ENCODE peak calls at places on chromosomes 16 and 17, in five cellular contexts. F is H9, M is trophoblast cell, J is neuronal stem cell, G is IMR-90. X is an unnamed sample.

GRCh38 chr17:4939554-4939803 is 367 bp downstream of the SLC25A11 start:
- DNase-seq in F (no peak), M (peak), J (no peak), G (no peak), X (no peak)

GRCh38 chr17:32426894-32427293 is 17.4 kb upstream of the PSMD11 start:
- DNase-seq in F (no peak), M (no peak), J (no peak), G (no peak), X (no peak)

GRCh38 chr16:16086653-16087446 is 136.4 kb downstream of the ABCC6 start:
- DNase-seq in F (no peak), M (no peak), J (no peak), G (no peak), X (no peak)

GRCh38 chr17:20986767-20987510 is 55.9 kb downstream of the USP22 start:
- DNase-seq in F (peak), M (no peak), J (no peak), G (no peak), X (no peak)

GRCh38 chr16:68470461-68471150 is 22.3 kb upstream of the SMPD3 start:
- DNase-seq in F (no peak), M (peak), J (no peak), G (no peak), X (no peak)

GRCh38 chr16:21190599-21190998 is 20.8 kb downstream of the ZP2 start:
- DNase-seq in F (no peak), M (no peak), J (no peak), G (peak), X (no peak)

GRCh38 chr17:63652106-63652505 is 29.9 kb downstream of the MAP3K3 start:
- DNase-seq in F (no peak), M (no peak), J (no peak), G (no peak), X (no peak)

GRCh38 chr16:89043636-89044393 is 49.8 kb upstream of the ACSF3 start:
- DNase-seq in F (no peak), M (no peak), J (no peak), G (no peak), X (no peak)

GRCh38 chr16:72590179-72590937 is 418.4 kb upstream of the PMFBP1 start:
- DNase-seq in F (no peak), M (peak), J (no peak), G (peak), X (no peak)

GRCh38 chr16:81456523-81457325 is 12.1 kb downstream of the CMIP start:
- DNase-seq in F (no peak), M (no peak), J (no peak), G (no peak), X (no peak)

GRCh38 chr17:38403491-38403890 is 24.8 kb upstream of the ARHGAP23 start:
- DNase-seq in F (peak), M (no peak), J (no peak), G (peak), X (peak)

GRCh38 chr17:64498308-64499203 is 1.7 kb upstream of the POLG2 start:
- DNase-seq in F (no peak), M (peak), J (no peak), G (no peak), X (no peak)

GRCh38 chr17:76714822-76715461 is 4.2 kb upstream of the MXRA7 start:
- DNase-seq in F (peak), M (peak), J (no peak), G (peak), X (peak)

GRCh38 chr17:8643855-8644506 is 13.5 kb upstream of the MYH10 start:
- DNase-seq in F (peak), M (peak), J (no peak), G (no peak), X (peak)

GRCh38 chr17:59328534-59329095 is 2.8 kb upstream of the YPEL2 start:
- DNase-seq in F (no peak), M (no peak), J (no peak), G (no peak), X (no peak)

GRCh38 chr17:12021604-12022003 is 927 bp downstream of the MAP2K4 start:
- DNase-seq in F (no peak), M (no peak), J (no peak), G (no peak), X (no peak)

GRCh38 chr16:72952404-72953301 is 95.3 kb downstream of the ZFHX3 start:
- DNase-seq in F (no peak), M (peak), J (no peak), G (peak), X (no peak)

GRCh38 chr17:42798383-42799380 is at the start of the genes CNTD1 and COA3:
- DNase-seq in F (peak), M (peak), J (peak), G (peak), X (peak)

GRCh38 chr16:84617068-84617630 is 729 bp downstream of the COTL1 start:
- DNase-seq in F (peak), M (peak), J (no peak), G (no peak), X (no peak)

GRCh38 chr17:79832211-79833109 is 6.8 kb downstream of the CBX4 start:
- DNase-seq in F (peak), M (no peak), J (no peak), G (no peak), X (no peak)

GRCh38 chr17:58960068-58960467 is 146.6 kb downstream of the TRIM37 start:
- DNase-seq in F (no peak), M (peak), J (no peak), G (peak), X (peak)

DNA sequence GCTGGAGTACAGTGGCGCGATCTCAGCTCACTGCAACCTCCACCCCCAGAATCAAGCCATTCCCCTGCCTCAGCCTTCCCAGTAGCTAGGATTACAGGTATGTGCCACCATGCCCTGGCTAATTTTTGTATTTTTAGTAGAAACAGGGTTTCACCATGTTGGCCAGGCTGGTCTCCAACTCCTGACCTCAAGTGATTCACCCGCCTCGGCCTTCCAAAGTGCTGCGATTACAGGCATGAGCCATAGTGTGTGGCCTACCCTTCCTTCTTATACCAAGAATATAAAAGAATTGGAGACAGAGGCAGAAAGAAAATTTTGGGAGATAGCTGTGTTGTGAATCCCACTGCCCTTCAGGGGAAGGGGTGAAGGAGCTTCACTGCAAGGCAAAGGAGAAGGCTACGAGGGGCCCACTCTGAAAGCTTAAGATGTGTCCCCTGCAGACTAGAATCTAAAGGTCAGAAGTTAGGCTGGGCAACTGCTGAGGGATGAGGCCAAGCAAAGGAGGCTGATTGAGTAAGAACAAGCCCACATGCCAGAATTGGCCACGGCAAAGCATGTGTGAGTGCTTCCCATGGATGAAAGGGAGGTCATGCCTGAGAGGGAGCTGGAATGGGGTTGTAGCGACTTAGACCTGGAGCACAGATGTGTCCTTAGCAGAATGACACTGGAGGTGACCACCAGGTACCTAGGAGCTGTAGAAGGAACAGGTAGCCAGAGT is 8.4 kb upstream of the CRYBA1 start:
- DNase-seq in F (no peak), M (no peak), J (no peak), G (peak), X (no peak)
- H3K23ac ChIP-seq in F (no peak), M (peak), J (no peak), G (peak), X (no peak)

DNA sequence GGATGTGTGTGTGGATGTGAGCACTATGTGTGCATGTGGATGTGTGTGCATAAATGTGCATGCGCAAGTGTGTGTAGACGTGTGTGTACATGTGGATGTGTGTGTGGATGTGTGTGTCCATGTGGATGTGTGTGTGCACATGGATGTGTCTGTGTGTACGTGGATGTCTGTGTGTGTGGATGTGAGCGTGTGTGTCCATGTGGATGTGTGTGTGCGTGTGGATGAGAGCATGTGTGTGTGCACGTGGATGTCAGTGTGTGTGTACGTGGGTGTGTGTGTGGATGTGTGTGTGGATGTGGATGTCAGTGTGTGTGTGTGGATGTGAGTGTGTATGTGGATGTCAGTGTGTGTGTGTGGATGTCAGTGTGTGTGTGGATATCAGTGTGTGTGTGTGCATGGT is 63.6 kb upstream of the DOC2B start:
- DNase-seq in F (no peak), M (no peak), J (no peak), G (no peak), X (no peak)
- H3K23ac ChIP-seq in F (peak), M (peak), J (peak), G (no peak), X (no peak)

DNA sequence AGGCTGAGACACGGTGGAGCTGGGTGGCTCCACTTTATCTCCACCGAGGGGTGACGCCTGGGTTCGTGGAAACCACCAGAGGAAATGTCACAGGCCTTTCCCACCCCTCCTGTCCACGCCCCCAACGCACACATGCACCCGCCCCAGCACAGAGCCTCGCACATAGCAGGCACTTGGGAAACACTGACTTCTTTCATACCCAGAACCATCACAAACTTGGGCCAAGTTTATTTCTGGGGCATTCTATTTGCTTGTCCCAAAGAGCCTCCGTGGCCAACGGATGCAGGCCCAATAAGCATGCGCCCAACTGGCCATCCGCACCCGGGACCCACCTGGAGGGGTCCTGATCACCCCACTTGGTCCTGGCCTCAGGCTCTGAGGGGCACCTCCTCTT is 3.3 kb downstream of the BCAR1 start:
- DNase-seq in F (no peak), M (no peak), J (no peak), G (no peak), X (no peak)
- H3K23ac ChIP-seq in F (no peak), M (no peak), J (peak), G (peak), X (no peak)

GRCh38 chr17:45584092-45585036 is 93.8 kb upstream of the PLEKHM1 start:
- DNase-seq in F (peak), M (peak), J (peak), G (peak), X (peak)
- H3K23ac ChIP-seq in F (no peak), M (no peak), J (peak), G (peak), X (peak)

GRCh38 chr17:2212328-2212981 is 91.1 kb downstream of the SMG6 start:
- DNase-seq in F (no peak), M (peak), J (no peak), G (peak), X (no peak)
- H3K23ac ChIP-seq in F (no peak), M (no peak), J (no peak), G (peak), X (no peak)

DNA sequence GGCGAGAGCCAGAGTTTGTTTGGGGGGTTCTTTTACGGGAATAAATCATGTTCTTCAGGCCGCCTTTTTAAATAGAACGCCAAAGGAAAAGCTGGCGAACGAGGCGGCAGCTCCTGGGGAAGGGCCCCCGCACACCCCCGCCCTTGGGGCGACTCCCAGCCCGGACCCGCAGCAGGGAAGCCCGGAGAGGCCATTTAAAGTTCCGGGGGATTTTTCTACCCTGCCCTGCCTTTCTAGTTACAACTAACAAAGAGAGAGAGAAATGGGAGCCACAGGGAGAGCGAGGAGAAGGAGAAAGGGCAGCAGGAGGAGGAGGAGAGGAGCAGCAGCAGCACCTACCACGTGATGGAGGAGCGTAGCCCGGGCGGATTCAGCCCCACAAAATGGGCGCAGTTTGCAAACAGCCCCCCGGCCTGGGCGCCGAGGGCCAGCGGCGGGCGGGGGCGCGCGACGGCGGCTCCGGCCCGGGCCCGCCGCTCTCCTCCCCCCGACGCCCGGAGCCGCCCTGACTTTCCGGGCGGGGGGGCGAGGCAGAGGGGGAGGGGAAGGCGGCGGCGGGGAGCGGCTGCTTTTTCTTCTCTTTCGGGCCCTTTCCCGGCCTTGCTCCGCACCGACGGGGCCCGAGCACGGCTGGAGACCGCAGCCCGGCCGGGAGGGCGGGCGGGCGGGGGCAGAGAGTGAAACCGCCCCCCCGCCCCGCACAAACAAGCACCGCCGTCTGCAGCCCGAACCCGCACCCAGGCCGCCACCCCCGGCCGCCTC is 564 bp downstream of the KANSL1 start:
- DNase-seq in F (peak), M (peak), J (peak), G (peak), X (peak)
- H3K23ac ChIP-seq in F (no peak), M (no peak), J (peak), G (peak), X (peak)

DNA sequence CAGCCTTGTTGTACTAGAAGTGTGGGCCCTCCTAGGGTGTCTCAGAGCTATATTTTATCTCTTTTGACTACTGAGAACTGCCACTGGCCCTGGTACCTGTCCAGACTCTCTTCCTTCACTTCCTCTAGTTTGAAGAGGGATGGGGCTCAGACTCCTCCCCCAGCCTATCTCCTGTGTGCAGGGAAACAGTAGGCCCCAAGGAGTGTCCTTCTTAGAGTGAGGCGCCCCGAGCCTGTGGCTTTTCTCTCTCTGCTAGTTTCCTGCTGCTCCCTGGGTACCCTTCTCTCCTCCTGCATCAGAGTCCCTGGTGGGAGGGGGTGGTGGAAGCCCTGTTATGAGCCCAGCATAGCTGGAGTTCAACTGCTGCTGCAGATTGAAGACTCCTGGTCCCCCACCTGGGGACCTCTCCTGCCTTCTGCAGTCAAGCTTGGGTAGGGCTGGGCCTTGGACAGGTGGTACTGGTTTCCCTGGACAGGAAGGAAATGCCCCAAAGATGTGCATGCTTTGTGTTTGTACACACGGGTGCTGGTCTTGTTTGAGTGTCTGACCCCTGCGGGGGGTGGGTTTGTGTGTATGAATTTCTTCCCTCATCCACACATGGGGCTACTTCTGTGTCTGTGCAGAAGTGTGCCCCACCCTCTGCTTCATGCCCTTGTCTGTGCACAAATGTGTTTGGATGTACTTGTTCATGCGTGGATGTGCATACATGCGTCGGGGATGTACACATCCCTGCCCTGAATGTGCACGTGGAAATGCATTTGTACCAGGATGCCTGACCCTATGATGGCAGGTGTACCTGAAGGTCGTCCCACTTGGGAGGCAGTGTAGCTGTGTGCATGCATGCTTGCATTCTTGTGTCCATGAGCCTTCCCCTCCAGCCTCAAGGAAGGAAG is 6.9 kb downstream of the RARA start:
- DNase-seq in F (no peak), M (no peak), J (no peak), G (no peak), X (no peak)
- H3K23ac ChIP-seq in F (no peak), M (no peak), J (peak), G (peak), X (peak)

DNA sequence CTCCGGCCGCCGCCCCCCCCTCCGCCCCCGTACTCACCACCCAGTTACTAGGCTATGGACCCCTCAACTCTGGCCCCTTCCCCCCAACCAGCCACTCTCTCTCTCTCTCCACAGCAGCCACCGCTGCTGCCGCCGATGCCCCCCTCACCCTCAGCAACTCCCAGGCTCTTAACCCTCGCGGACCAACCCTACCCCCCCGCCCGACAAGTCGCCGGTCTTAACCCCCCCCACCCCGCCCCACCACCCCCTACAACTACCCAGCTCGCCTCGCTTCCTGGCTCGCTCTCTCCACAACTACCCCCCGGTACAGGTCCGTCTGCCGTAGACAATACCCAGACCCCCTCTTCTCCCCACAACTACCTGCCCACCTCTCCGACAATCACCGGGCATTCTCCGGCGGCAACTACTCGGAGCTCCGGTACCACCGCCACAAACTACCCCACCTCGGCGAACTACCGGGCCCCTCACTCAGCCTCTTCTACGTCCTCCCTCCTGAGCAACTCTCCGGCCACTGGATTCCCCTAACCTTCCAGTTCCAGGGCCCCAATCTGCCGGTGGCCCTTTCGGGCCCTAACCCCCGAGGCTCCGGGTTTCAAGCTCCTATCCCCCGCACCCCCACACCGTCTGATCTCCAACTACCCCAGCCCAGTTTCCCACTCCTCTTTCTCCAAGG is 703 bp downstream of the PHF23 start:
- DNase-seq in F (peak), M (no peak), J (no peak), G (no peak), X (no peak)
- H3K23ac ChIP-seq in F (no peak), M (no peak), J (peak), G (peak), X (peak)

DNA sequence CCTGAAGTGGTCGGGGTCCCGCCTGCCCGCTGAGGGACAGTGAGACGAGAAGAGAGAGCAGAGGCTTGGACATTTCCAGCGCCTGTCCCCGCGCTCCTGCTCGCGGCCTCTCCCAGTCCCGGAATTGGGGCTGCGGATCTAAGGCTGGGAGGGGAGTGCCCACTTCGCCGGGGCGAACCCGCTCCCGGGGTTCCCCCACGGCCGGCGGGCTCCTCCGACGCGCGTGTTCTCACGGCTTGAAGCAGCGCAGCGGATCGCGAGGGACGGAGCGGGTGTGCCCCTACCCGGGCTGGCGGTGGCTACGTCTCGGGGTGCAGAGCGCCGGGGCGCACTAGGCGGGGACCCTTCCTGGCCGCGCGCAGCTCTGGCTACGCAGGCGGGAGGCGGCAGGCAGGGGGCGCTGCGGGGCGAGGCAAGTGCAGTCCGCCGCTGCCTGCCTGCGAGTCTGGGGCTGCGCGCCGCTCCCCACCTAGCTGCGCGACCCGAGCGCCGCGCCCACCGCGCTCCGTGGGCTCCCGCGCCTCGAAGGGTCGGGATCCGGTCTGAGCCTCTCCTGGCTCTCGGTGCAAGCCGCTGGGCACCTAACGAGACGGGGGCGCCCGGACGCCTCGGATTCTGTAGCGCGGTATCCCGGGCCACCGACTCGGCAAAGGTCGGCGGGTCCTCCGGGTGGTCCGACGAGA is 1.2 kb downstream of the NGFR start:
- DNase-seq in F (peak), M (peak), J (peak), G (peak), X (peak)
- H3K23ac ChIP-seq in F (no peak), M (no peak), J (peak), G (no peak), X (peak)